ENCODE peak calls at places on chromosome 21, in six cellular contexts. One of them, this sample, is unnamed.

GRCh38 chr21:34061983-34062382 is 11.4 kb upstream of the MRPS6 start:
- DNase-seq in left lung: no peak
- DNase-seq in lung: no peak
- DNase-seq in glutamatergic neuron: no peak
- DNase-seq in RWPE1: no peak
- DNase-seq in colonic mucosa: no peak
- DNase-seq in this sample: no peak

GRCh38 chr21:30251781-30252180 is 31.0 kb downstream of the KRTAP24-1 start:
- DNase-seq in left lung: no peak
- DNase-seq in lung: no peak
- DNase-seq in RWPE1: peak; percentile 25
- DNase-seq in glutamatergic neuron: no peak
- DNase-seq in colonic mucosa: no peak
- DNase-seq in this sample: no peak

GRCh38 chr21:36477559-36477958 is 2.4 kb downstream of the CLDN14 start:
- DNase-seq in colonic mucosa: no peak
- DNase-seq in RWPE1: no peak
- DNase-seq in left lung: no peak
- DNase-seq in lung: no peak
- DNase-seq in glutamatergic neuron: no peak
- DNase-seq in this sample: no peak

GRCh38 chr21:25324666-25325065 is 282.6 kb downstream of the MRPL39 start:
- DNase-seq in lung: no peak
- DNase-seq in glutamatergic neuron: no peak
- DNase-seq in left lung: no peak
- DNase-seq in RWPE1: no peak
- DNase-seq in colonic mucosa: no peak
- DNase-seq in this sample: no peak

GRCh38 chr21:36045993-36046392 is 14.3 kb downstream of the SETD4 start:
- DNase-seq in RWPE1: no peak
- DNase-seq in lung: no peak
- DNase-seq in left lung: no peak
- DNase-seq in colonic mucosa: no peak
- DNase-seq in glutamatergic neuron: no peak
- DNase-seq in this sample: no peak

GRCh38 chr21:39461419-39461818 is 9.6 kb downstream of the SH3BGR start:
- DNase-seq in RWPE1: no peak
- DNase-seq in lung: no peak
- DNase-seq in colonic mucosa: no peak
- DNase-seq in left lung: no peak
- DNase-seq in glutamatergic neuron: no peak
- DNase-seq in this sample: no peak

GRCh38 chr21:33362044-33362555 is 37.3 kb downstream of the IFNAR1 start:
- DNase-seq in colonic mucosa: peak; percentile 64
- DNase-seq in RWPE1: no peak
- DNase-seq in glutamatergic neuron: no peak
- DNase-seq in lung: peak; percentile 46
- DNase-seq in left lung: no peak
- DNase-seq in this sample: no peak

GRCh38 chr21:34105947-34106541 is 32.7 kb downstream of the MRPS6 start:
- DNase-seq in lung: no peak
- DNase-seq in glutamatergic neuron: no peak
- DNase-seq in colonic mucosa: no peak
- DNase-seq in RWPE1: no peak
- DNase-seq in left lung: no peak
- DNase-seq in this sample: no peak

GRCh38 chr21:25313891-25314646 is 293.2 kb downstream of the MRPL39 start:
- DNase-seq in colonic mucosa: no peak
- DNase-seq in RWPE1: peak; percentile 4
- DNase-seq in lung: no peak
- DNase-seq in glutamatergic neuron: no peak
- DNase-seq in left lung: no peak
- DNase-seq in this sample: no peak

GRCh38 chr21:34073749-34074282 is 438 bp downstream of the MRPS6 start:
- DNase-seq in lung: no peak
- DNase-seq in left lung: peak; percentile 48
- DNase-seq in colonic mucosa: peak; percentile 37
- DNase-seq in RWPE1: peak; percentile 15
- DNase-seq in glutamatergic neuron: peak; percentile 48
- DNase-seq in this sample: peak; percentile 61

GRCh38 chr21:25862596-25862995 is 127.8 kb downstream of the GABPA start:
- DNase-seq in glutamatergic neuron: no peak
- DNase-seq in left lung: no peak
- DNase-seq in RWPE1: no peak
- DNase-seq in colonic mucosa: no peak
- DNase-seq in lung: no peak
- DNase-seq in this sample: no peak

GRCh38 chr21:35024475-35024874 is 24.6 kb downstream of the RUNX1 start:
- DNase-seq in glutamatergic neuron: no peak
- DNase-seq in left lung: no peak
- DNase-seq in colonic mucosa: no peak
- DNase-seq in lung: no peak
- DNase-seq in RWPE1: no peak
- DNase-seq in this sample: no peak

GRCh38 chr21:34625194-34625593 is 10.3 kb upstream of the RCAN1 start:
- DNase-seq in glutamatergic neuron: no peak
- DNase-seq in RWPE1: no peak
- DNase-seq in lung: no peak
- DNase-seq in colonic mucosa: no peak
- DNase-seq in left lung: no peak
- DNase-seq in this sample: no peak

GRCh38 chr21:37582613-37583012 is 216.0 kb downstream of the DYRK1A start:
- DNase-seq in lung: no peak
- DNase-seq in colonic mucosa: no peak
- DNase-seq in left lung: no peak
- DNase-seq in glutamatergic neuron: no peak
- DNase-seq in RWPE1: peak; percentile 34
- DNase-seq in this sample: no peak

GRCh38 chr21:26007911-26008579 is 162.5 kb downstream of the APP start:
- DNase-seq in lung: no peak
- DNase-seq in glutamatergic neuron: no peak
- DNase-seq in colonic mucosa: no peak
- DNase-seq in RWPE1: no peak
- DNase-seq in left lung: no peak
- DNase-seq in this sample: no peak

GRCh38 chr21:27314096-27314495 is 347.2 kb upstream of the ADAMTS5 start:
- DNase-seq in glutamatergic neuron: no peak
- DNase-seq in colonic mucosa: no peak
- DNase-seq in left lung: no peak
- DNase-seq in lung: no peak
- DNase-seq in RWPE1: no peak
- DNase-seq in this sample: no peak

GRCh38 chr21:27320868-27321267 is 354.0 kb upstream of the ADAMTS5 start:
- DNase-seq in left lung: no peak
- DNase-seq in colonic mucosa: no peak
- DNase-seq in RWPE1: no peak
- DNase-seq in glutamatergic neuron: no peak
- DNase-seq in lung: no peak
- DNase-seq in this sample: no peak

DNA sequence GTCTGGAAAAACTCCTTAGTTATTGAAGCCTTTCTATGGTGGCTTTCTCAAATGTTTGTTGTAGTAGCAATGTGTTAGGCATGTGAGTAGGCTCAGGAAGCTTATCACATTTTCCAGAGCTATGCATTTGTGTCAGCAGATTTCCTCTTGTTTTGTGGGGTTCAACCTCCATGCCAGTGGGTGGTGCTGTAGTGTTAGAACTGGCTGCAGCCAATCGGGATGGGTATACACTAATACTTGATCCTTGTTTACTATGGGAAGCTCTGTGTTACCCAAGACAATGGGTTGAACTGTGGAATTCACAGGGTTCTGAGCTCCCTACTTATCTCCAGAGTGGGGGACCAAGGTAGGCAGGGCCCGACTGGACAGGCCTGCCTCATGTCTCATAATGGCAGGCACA is 348.5 kb upstream of the ADAMTS5 start:
- DNase-seq in colonic mucosa: no peak
- DNase-seq in RWPE1: no peak
- DNase-seq in left lung: no peak
- DNase-seq in lung: no peak
- DNase-seq in glutamatergic neuron: no peak
- DNase-seq in this sample: no peak
- TF ChIP-seq CTCF in colonic mucosa: no peak
- TF ChIP-seq CTCF in RWPE1: no peak
- TF ChIP-seq CTCF in left lung: no peak
- TF ChIP-seq CTCF in lung: no peak
- TF ChIP-seq CTCF in glutamatergic neuron: no peak
- TF ChIP-seq CTCF in this sample: no peak

GRCh38 chr21:45931397-45931969 is 50.1 kb upstream of the COL6A1 start:
- DNase-seq in RWPE1: no peak
- DNase-seq in colonic mucosa: no peak
- DNase-seq in glutamatergic neuron: no peak
- DNase-seq in left lung: no peak
- DNase-seq in lung: no peak
- DNase-seq in this sample: no peak
- TF ChIP-seq CTCF in RWPE1: no peak
- TF ChIP-seq CTCF in colonic mucosa: no peak
- TF ChIP-seq CTCF in glutamatergic neuron: no peak
- TF ChIP-seq CTCF in left lung: no peak
- TF ChIP-seq CTCF in lung: no peak
- TF ChIP-seq CTCF in this sample: no peak

GRCh38 chr21:43836616-43837015 is 28.4 kb upstream of the AGPAT3 start:
- DNase-seq in glutamatergic neuron: no peak
- DNase-seq in left lung: no peak
- DNase-seq in colonic mucosa: no peak
- DNase-seq in RWPE1: no peak
- DNase-seq in lung: no peak
- DNase-seq in this sample: no peak
- TF ChIP-seq CTCF in glutamatergic neuron: no peak
- TF ChIP-seq CTCF in left lung: no peak
- TF ChIP-seq CTCF in colonic mucosa: no peak
- TF ChIP-seq CTCF in RWPE1: no peak
- TF ChIP-seq CTCF in lung: no peak
- TF ChIP-seq CTCF in this sample: no peak

GRCh38 chr21:46324390-46325072 is 575 bp downstream of the PCNT start:
- DNase-seq in RWPE1: peak; percentile 93
- DNase-seq in colonic mucosa: peak; percentile 88
- DNase-seq in left lung: peak; percentile 90
- DNase-seq in lung: peak; percentile 86
- DNase-seq in glutamatergic neuron: peak; percentile 95
- DNase-seq in this sample: peak; percentile 93
- TF ChIP-seq CTCF in RWPE1: no peak
- TF ChIP-seq CTCF in colonic mucosa: no peak
- TF ChIP-seq CTCF in left lung: no peak
- TF ChIP-seq CTCF in lung: no peak
- TF ChIP-seq CTCF in glutamatergic neuron: no peak
- TF ChIP-seq CTCF in this sample: no peak

GRCh38 chr21:44461438-44462089 is 6.3 kb downstream of the LRRC3 start:
- DNase-seq in glutamatergic neuron: no peak
- DNase-seq in lung: no peak
- DNase-seq in left lung: no peak
- DNase-seq in RWPE1: no peak
- DNase-seq in colonic mucosa: no peak
- DNase-seq in this sample: peak; percentile 33
- TF ChIP-seq CTCF in glutamatergic neuron: no peak
- TF ChIP-seq CTCF in lung: no peak
- TF ChIP-seq CTCF in left lung: no peak
- TF ChIP-seq CTCF in RWPE1: no peak
- TF ChIP-seq CTCF in colonic mucosa: no peak
- TF ChIP-seq CTCF in this sample: no peak

GRCh38 chr21:43866659-43867331 is 1.8 kb downstream of the AGPAT3 start:
- DNase-seq in lung: peak; percentile 41
- DNase-seq in RWPE1: no peak
- DNase-seq in colonic mucosa: peak; percentile 87
- DNase-seq in left lung: peak; percentile 49
- DNase-seq in glutamatergic neuron: no peak
- DNase-seq in this sample: no peak
- TF ChIP-seq CTCF in lung: no peak
- TF ChIP-seq CTCF in RWPE1: no peak
- TF ChIP-seq CTCF in colonic mucosa: no peak
- TF ChIP-seq CTCF in left lung: no peak
- TF ChIP-seq CTCF in glutamatergic neuron: no peak
- TF ChIP-seq CTCF in this sample: no peak

GRCh38 chr21:32297449-32297848 is 1.2 kb upstream of the MRAP start:
- DNase-seq in left lung: no peak
- DNase-seq in lung: no peak
- DNase-seq in colonic mucosa: no peak
- DNase-seq in RWPE1: no peak
- DNase-seq in glutamatergic neuron: no peak
- DNase-seq in this sample: no peak

GRCh38 chr21:32300117-32300681 is 1.5 kb downstream of the MRAP start:
- DNase-seq in colonic mucosa: no peak
- DNase-seq in left lung: no peak
- DNase-seq in RWPE1: no peak
- DNase-seq in glutamatergic neuron: no peak
- DNase-seq in lung: no peak
- DNase-seq in this sample: no peak

GRCh38 chr21:32299695-32300094 is 1.0 kb downstream of the MRAP start:
- DNase-seq in RWPE1: no peak
- DNase-seq in lung: no peak
- DNase-seq in left lung: no peak
- DNase-seq in glutamatergic neuron: no peak
- DNase-seq in colonic mucosa: no peak
- DNase-seq in this sample: no peak

GRCh38 chr21:32298148-32298559 is 501 bp upstream of the MRAP start:
- DNase-seq in colonic mucosa: no peak
- DNase-seq in glutamatergic neuron: no peak
- DNase-seq in lung: no peak
- DNase-seq in left lung: no peak
- DNase-seq in RWPE1: no peak
- DNase-seq in this sample: no peak

GRCh38 chr21:32298658-32299081 is at the start of gene MRAP:
- DNase-seq in RWPE1: no peak
- DNase-seq in lung: no peak
- DNase-seq in colonic mucosa: no peak
- DNase-seq in left lung: no peak
- DNase-seq in glutamatergic neuron: no peak
- DNase-seq in this sample: no peak
- TF ChIP-seq CTCF in RWPE1: no peak
- TF ChIP-seq CTCF in lung: no peak
- TF ChIP-seq CTCF in colonic mucosa: no peak
- TF ChIP-seq CTCF in left lung: no peak
- TF ChIP-seq CTCF in glutamatergic neuron: no peak
- TF ChIP-seq CTCF in this sample: no peak

GRCh38 chr21:40686526-40686925 is 160.4 kb downstream of the DSCAM start:
- DNase-seq in RWPE1: no peak
- DNase-seq in glutamatergic neuron: no peak
- DNase-seq in left lung: no peak
- DNase-seq in lung: no peak
- DNase-seq in colonic mucosa: no peak
- DNase-seq in this sample: no peak
- TF ChIP-seq CTCF in RWPE1: no peak
- TF ChIP-seq CTCF in glutamatergic neuron: no peak
- TF ChIP-seq CTCF in left lung: no peak
- TF ChIP-seq CTCF in lung: no peak
- TF ChIP-seq CTCF in colonic mucosa: no peak
- TF ChIP-seq CTCF in this sample: no peak

DNA sequence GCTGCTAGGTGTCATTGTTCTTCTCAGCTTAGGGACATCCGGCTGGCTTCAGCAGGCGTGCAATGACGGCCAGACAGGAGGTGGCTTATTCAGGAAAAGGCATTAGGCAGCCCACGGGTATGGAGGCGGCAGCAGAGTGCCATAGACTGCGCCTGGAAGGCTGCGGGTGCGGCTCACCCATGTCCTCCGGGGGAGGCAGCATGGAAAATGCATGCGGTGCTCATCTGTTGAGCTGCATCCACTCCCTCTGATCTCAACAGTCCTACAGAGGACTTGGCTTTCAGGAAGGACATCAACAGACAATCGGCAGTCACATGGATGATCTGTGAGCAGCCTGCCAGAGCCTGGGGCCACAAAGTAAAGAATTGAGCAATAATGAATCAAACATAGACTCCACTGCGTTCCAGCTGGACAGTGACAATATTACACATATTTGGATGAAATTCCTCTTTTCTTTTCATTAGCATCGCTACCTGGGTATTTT is 42.9 kb downstream of the UMODL1 start:
- DNase-seq in lung: no peak
- DNase-seq in glutamatergic neuron: no peak
- DNase-seq in RWPE1: peak; percentile 57
- DNase-seq in left lung: no peak
- DNase-seq in colonic mucosa: no peak
- DNase-seq in this sample: no peak
- TF ChIP-seq CTCF in lung: no peak
- TF ChIP-seq CTCF in glutamatergic neuron: no peak
- TF ChIP-seq CTCF in RWPE1: peak; percentile 24
- TF ChIP-seq CTCF in left lung: no peak
- TF ChIP-seq CTCF in colonic mucosa: no peak
- TF ChIP-seq CTCF in this sample: peak; percentile 18